ENCODE peak calls at places on chromosome 16, in six cellular contexts. C is K562, Y is A549, E is HepG2, O is GM12878, G is endothelial cell of umbilical vein. L is an unnamed sample.

GRCh38 chr16:11032000-11032921 is 87.9 kb downstream of the CLEC16A start:
- DNase-seq in C (peak), Y (no peak), E (no peak), O (no peak), G (no peak), L (no peak)

GRCh38 chr16:14302399-14303181 is 231.5 kb downstream of the MRTFB start:
- DNase-seq in C (peak), Y (peak), E (no peak), O (no peak), G (peak), L (peak)

GRCh38 chr16:85857406-85857805 is 41.6 kb upstream of the IRF8 start:
- DNase-seq in C (no peak), Y (no peak), E (no peak), O (no peak), G (no peak), L (no peak)

GRCh38 chr16:8889893-8890548 is 7.9 kb downstream of the LITAFD start:
- DNase-seq in C (no peak), Y (no peak), E (no peak), O (no peak), G (no peak), L (no peak)

GRCh38 chr16:66431760-66432159 is 4.7 kb downstream of the BEAN1 start:
- DNase-seq in C (no peak), Y (no peak), E (no peak), O (no peak), G (no peak), L (no peak)

GRCh38 chr16:84194470-84195200 is 3.7 kb downstream of the ADAD2 start:
- DNase-seq in C (no peak), Y (no peak), E (no peak), O (no peak), G (no peak), L (no peak)

GRCh38 chr16:85444879-85445778 is 168.0 kb upstream of the GSE1 start:
- DNase-seq in C (peak), Y (no peak), E (no peak), O (no peak), G (no peak), L (no peak)

GRCh38 chr16:27844826-27845225 is 218.7 kb downstream of the GSG1L start:
- DNase-seq in C (no peak), Y (no peak), E (no peak), O (no peak), G (no peak), L (no peak)

GRCh38 chr16:17287401-17287800 is 183.4 kb downstream of the XYLT1 start:
- DNase-seq in C (no peak), Y (no peak), E (no peak), O (no peak), G (no peak), L (no peak)

GRCh38 chr16:88619859-88620655 is 18.3 kb upstream of the IL17C start:
- DNase-seq in C (no peak), Y (no peak), E (no peak), O (no peak), G (no peak), L (no peak)

GRCh38 chr16:9102379-9102778 is 10.9 kb downstream of the HAPSTR1 start:
- DNase-seq in C (no peak), Y (peak), E (no peak), O (no peak), G (no peak), L (peak)

GRCh38 chr16:15879255-15879804 is 9.1 kb downstream of the CEP20 start:
- DNase-seq in C (peak), Y (peak), E (peak), O (no peak), G (peak), L (peak)

GRCh38 chr16:25035494-25036405 is 20.6 kb upstream of the ARHGAP17 start:
- DNase-seq in C (no peak), Y (no peak), E (no peak), O (no peak), G (no peak), L (no peak)

GRCh38 chr16:10031473-10031872 is 150.8 kb downstream of the GRIN2A start:
- DNase-seq in C (no peak), Y (no peak), E (no peak), O (no peak), G (no peak), L (no peak)

GRCh38 chr16:53945996-53946395 is 242.0 kb downstream of the FTO start:
- DNase-seq in C (peak), Y (peak), E (peak), O (no peak), G (peak), L (peak)

GRCh38 chr16:10322723-10323527 is 62.9 kb upstream of the ATF7IP2 start:
- DNase-seq in C (peak), Y (no peak), E (peak), O (no peak), G (no peak), L (no peak)

GRCh38 chr16:88373211-88373610 is 9.5 kb upstream of the ZNF469 start:
- DNase-seq in C (no peak), Y (no peak), E (no peak), O (no peak), G (no peak), L (no peak)

DNA sequence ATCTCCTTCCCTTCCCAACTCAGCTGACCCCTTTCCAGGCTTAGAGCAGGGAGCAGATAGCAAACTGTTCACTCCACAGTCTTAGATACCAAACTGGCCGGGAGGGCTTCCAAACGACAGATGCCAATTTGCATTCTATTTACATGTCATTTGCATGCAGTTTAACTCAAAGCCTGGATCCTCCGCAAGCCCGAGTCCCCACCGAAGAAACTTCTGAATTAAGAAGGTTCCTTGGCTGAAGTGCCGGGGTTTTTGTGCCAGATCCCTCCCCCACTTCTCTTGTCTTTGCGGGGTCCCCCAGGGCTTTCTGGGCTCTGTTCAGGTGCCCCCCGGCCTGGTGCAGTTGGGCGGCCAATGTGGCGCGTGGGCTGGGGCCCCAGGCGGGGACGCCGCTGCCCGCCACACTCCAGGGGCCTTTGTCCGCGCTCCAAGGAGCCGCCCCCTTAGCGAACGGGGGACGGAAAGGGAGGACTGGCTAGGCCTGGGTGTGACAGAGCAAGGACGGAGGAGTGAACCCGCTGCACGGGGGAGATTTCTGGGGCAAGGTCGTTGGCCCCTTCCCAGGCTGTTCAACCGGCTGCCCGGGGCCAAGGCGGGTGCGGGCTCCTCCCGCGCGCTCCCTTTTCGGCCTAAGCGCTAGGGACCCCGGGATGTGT is 1.2 kb downstream of the GPRC5B start:
- DNase-seq in C (peak), Y (no peak), E (no peak), O (no peak), G (peak), L (peak)
- TF ChIP-seq MYC in C (no peak), Y (no peak), E (no peak), O (no peak), G (no peak), L (no peak)

DNA sequence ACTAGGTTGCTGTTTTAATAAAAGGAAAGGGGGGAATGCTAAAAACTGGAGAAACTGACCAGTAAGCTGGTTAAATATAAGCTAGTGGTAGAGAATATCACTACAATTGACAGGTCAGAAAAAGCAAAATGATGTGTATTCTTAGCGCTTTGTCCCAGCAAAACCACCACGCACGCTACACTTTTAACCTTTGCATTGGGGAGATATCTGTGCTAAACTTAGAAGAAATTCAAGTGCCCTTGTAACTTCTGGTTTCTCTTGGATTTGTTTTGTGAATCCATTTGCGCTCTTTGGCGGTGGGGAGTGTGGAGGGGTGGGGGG is 1.4 kb downstream of the GAN start:
- DNase-seq in C (peak), Y (no peak), E (no peak), O (no peak), G (no peak), L (no peak)
- H3K4me3 ChIP-seq in C (peak), Y (peak), E (peak), O (peak), G (no peak), L (peak)

GRCh38 chr16:80084614-80085013 is 456.2 kb upstream of the DYNLRB2 start:
- DNase-seq in C (peak), Y (peak), E (peak), O (no peak), G (no peak), L (peak)
- TF ChIP-seq MYC in C (no peak), Y (no peak), E (no peak), O (no peak), G (no peak), L (no peak)

DNA sequence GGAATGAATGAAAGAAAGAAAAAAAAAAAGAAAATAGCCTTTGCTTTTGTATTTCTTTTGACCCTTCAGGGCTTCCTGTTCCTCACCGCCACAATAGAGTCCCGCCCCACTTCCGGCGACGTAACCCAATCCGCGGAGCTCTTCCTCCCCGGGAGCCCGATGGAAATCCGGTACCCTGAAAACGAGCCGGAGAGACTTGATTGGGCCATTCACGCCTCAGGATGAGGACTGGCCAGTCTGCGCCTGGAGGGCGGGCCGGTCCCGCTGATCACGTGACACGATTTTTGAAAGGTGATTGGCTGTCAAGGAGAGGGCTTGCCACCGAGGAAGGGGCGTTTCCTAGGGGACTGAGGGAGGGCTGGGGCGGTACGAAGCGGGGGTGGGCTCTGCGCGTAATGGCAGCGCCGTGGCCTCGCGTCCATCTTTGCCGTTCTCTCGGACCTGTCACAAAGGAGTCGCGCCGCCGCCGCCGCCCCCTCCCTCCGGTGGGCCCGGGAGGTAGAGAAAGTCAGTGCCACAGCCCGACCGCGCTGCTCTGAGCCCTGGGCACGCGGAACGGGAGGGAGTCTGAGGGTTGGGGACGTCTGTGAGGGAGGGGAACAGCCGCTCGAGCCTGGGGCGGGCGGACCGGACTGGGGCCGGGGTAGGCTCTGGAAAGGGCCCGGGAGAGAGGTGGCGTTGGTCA is at the start of the genes PSME3IP1 and RSPRY1:
- DNase-seq in C (peak), Y (peak), E (peak), O (peak), G (peak), L (peak)
- H3K4me3 ChIP-seq in C (peak), Y (peak), E (peak), O (peak), G (peak), L (peak)